ENCODE peak calls at places on chromosome 20, in eight cellular contexts. One of them, this sample, is unnamed.

GRCh38 chr20:18224968-18225568 is 63.3 kb upstream of the ZNF133 start:
- DNase-seq in lung: peak
- DNase-seq in fibroblast of lung: peak
- DNase-seq in esophagus squamous epithelium: no peak
- DNase-seq in fibroblast of pulmonary artery: peak
- DNase-seq in tibial nerve: peak
- DNase-seq in brain microvascular endothelial cell: peak
- DNase-seq in HFF-Myc: peak
- DNase-seq in this sample: peak

GRCh38 chr20:24658920-24659660 is 189.7 kb downstream of the SYNDIG1 start:
- DNase-seq in esophagus squamous epithelium: no peak
- DNase-seq in fibroblast of lung: no peak
- DNase-seq in fibroblast of pulmonary artery: no peak
- DNase-seq in lung: no peak
- DNase-seq in tibial nerve: no peak
- DNase-seq in HFF-Myc: no peak
- DNase-seq in brain microvascular endothelial cell: no peak
- DNase-seq in this sample: no peak

GRCh38 chr20:50625986-50626677 is 65.2 kb downstream of the RIPOR3 start:
- DNase-seq in tibial nerve: peak
- DNase-seq in fibroblast of pulmonary artery: peak
- DNase-seq in fibroblast of lung: peak
- DNase-seq in esophagus squamous epithelium: no peak
- DNase-seq in lung: no peak
- DNase-seq in HFF-Myc: no peak
- DNase-seq in brain microvascular endothelial cell: peak
- DNase-seq in this sample: peak

GRCh38 chr20:19757487-19757972 is 528 bp upstream of the RIN2 start:
- DNase-seq in brain microvascular endothelial cell: peak
- DNase-seq in fibroblast of lung: peak
- DNase-seq in esophagus squamous epithelium: no peak
- DNase-seq in fibroblast of pulmonary artery: peak
- DNase-seq in tibial nerve: peak
- DNase-seq in HFF-Myc: no peak
- DNase-seq in lung: peak
- DNase-seq in this sample: peak

GRCh38 chr20:35660122-35660937 is 4.4 kb downstream of the CPNE1 start:
- DNase-seq in tibial nerve: no peak
- DNase-seq in fibroblast of pulmonary artery: no peak
- DNase-seq in esophagus squamous epithelium: no peak
- DNase-seq in fibroblast of lung: no peak
- DNase-seq in HFF-Myc: no peak
- DNase-seq in lung: no peak
- DNase-seq in brain microvascular endothelial cell: no peak
- DNase-seq in this sample: no peak

GRCh38 chr20:58659841-58660240 is 8.8 kb downstream of the STX16 start:
- DNase-seq in fibroblast of lung: no peak
- DNase-seq in tibial nerve: no peak
- DNase-seq in lung: no peak
- DNase-seq in fibroblast of pulmonary artery: no peak
- DNase-seq in esophagus squamous epithelium: no peak
- DNase-seq in HFF-Myc: no peak
- DNase-seq in brain microvascular endothelial cell: no peak
- DNase-seq in this sample: no peak

GRCh38 chr20:1225263-1225728 is 548 bp upstream of the RAD21L1 start:
- DNase-seq in HFF-Myc: no peak
- DNase-seq in fibroblast of pulmonary artery: no peak
- DNase-seq in lung: no peak
- DNase-seq in tibial nerve: no peak
- DNase-seq in brain microvascular endothelial cell: no peak
- DNase-seq in fibroblast of lung: no peak
- DNase-seq in esophagus squamous epithelium: no peak
- DNase-seq in this sample: no peak

GRCh38 chr20:10924628-10925266 is 250.9 kb upstream of the JAG1 start:
- DNase-seq in tibial nerve: no peak
- DNase-seq in lung: no peak
- DNase-seq in esophagus squamous epithelium: no peak
- DNase-seq in fibroblast of pulmonary artery: peak
- DNase-seq in brain microvascular endothelial cell: peak
- DNase-seq in HFF-Myc: no peak
- DNase-seq in fibroblast of lung: peak
- DNase-seq in this sample: peak

GRCh38 chr20:59614714-59615113 is 10.4 kb downstream of the PHACTR3 start:
- DNase-seq in lung: no peak
- DNase-seq in esophagus squamous epithelium: no peak
- DNase-seq in tibial nerve: no peak
- DNase-seq in fibroblast of pulmonary artery: no peak
- DNase-seq in HFF-Myc: no peak
- DNase-seq in brain microvascular endothelial cell: no peak
- DNase-seq in fibroblast of lung: no peak
- DNase-seq in this sample: no peak

GRCh38 chr20:17562804-17563305 is 7.0 kb upstream of the DSTN start:
- DNase-seq in esophagus squamous epithelium: no peak
- DNase-seq in brain microvascular endothelial cell: peak
- DNase-seq in fibroblast of lung: peak
- DNase-seq in tibial nerve: no peak
- DNase-seq in HFF-Myc: no peak
- DNase-seq in lung: peak
- DNase-seq in fibroblast of pulmonary artery: peak
- DNase-seq in this sample: peak

GRCh38 chr20:12207875-12208274 is 290.2 kb downstream of the BTBD3 start:
- DNase-seq in lung: no peak
- DNase-seq in esophagus squamous epithelium: no peak
- DNase-seq in brain microvascular endothelial cell: peak
- DNase-seq in fibroblast of lung: peak
- DNase-seq in tibial nerve: no peak
- DNase-seq in HFF-Myc: peak
- DNase-seq in fibroblast of pulmonary artery: peak
- DNase-seq in this sample: peak

GRCh38 chr20:51687071-51687470 is 81.1 kb downstream of the ATP9A start:
- DNase-seq in HFF-Myc: no peak
- DNase-seq in fibroblast of pulmonary artery: peak
- DNase-seq in lung: no peak
- DNase-seq in tibial nerve: no peak
- DNase-seq in fibroblast of lung: peak
- DNase-seq in brain microvascular endothelial cell: peak
- DNase-seq in esophagus squamous epithelium: no peak
- DNase-seq in this sample: peak

GRCh38 chr20:35232575-35232974 is 6.1 kb downstream of the MMP24 start:
- DNase-seq in HFF-Myc: no peak
- DNase-seq in lung: no peak
- DNase-seq in esophagus squamous epithelium: no peak
- DNase-seq in brain microvascular endothelial cell: peak
- DNase-seq in tibial nerve: no peak
- DNase-seq in fibroblast of lung: peak
- DNase-seq in fibroblast of pulmonary artery: peak
- DNase-seq in this sample: peak

GRCh38 chr20:48064929-48065328 is 279.6 kb upstream of the SULF2 start:
- DNase-seq in lung: no peak
- DNase-seq in tibial nerve: no peak
- DNase-seq in brain microvascular endothelial cell: peak
- DNase-seq in fibroblast of pulmonary artery: peak
- DNase-seq in fibroblast of lung: peak
- DNase-seq in HFF-Myc: no peak
- DNase-seq in esophagus squamous epithelium: no peak
- DNase-seq in this sample: no peak

GRCh38 chr20:1299522-1299921 is 29.4 kb downstream of the SDCBP2 start:
- DNase-seq in fibroblast of lung: no peak
- DNase-seq in esophagus squamous epithelium: no peak
- DNase-seq in HFF-Myc: no peak
- DNase-seq in lung: no peak
- DNase-seq in brain microvascular endothelial cell: no peak
- DNase-seq in fibroblast of pulmonary artery: no peak
- DNase-seq in tibial nerve: no peak
- DNase-seq in this sample: peak

GRCh38 chr20:50141018-50141675 is 12.4 kb downstream of the PEDS1 start:
- DNase-seq in brain microvascular endothelial cell: no peak
- DNase-seq in tibial nerve: no peak
- DNase-seq in HFF-Myc: no peak
- DNase-seq in lung: no peak
- DNase-seq in fibroblast of lung: no peak
- DNase-seq in esophagus squamous epithelium: no peak
- DNase-seq in fibroblast of pulmonary artery: no peak
- DNase-seq in this sample: no peak

GRCh38 chr20:62924567-62925419 is 1.5 kb downstream of the DIDO1 start:
- DNase-seq in lung: no peak
- DNase-seq in fibroblast of pulmonary artery: peak
- DNase-seq in brain microvascular endothelial cell: peak
- DNase-seq in HFF-Myc: no peak
- DNase-seq in tibial nerve: no peak
- DNase-seq in fibroblast of lung: peak
- DNase-seq in esophagus squamous epithelium: no peak
- DNase-seq in this sample: peak

GRCh38 chr20:62921119-62921687 is 5.1 kb downstream of the DIDO1 start:
- DNase-seq in fibroblast of pulmonary artery: peak
- DNase-seq in lung: no peak
- DNase-seq in HFF-Myc: no peak
- DNase-seq in tibial nerve: no peak
- DNase-seq in fibroblast of lung: peak
- DNase-seq in brain microvascular endothelial cell: peak
- DNase-seq in esophagus squamous epithelium: no peak
- DNase-seq in this sample: peak

GRCh38 chr20:62923669-62924566 is 2.4 kb downstream of the DIDO1 start:
- DNase-seq in fibroblast of pulmonary artery: no peak
- DNase-seq in brain microvascular endothelial cell: no peak
- DNase-seq in tibial nerve: no peak
- DNase-seq in esophagus squamous epithelium: no peak
- DNase-seq in HFF-Myc: no peak
- DNase-seq in lung: no peak
- DNase-seq in fibroblast of lung: no peak
- DNase-seq in this sample: no peak

GRCh38 chr20:62920039-62920645 is 6.2 kb downstream of the DIDO1 start:
- DNase-seq in fibroblast of lung: no peak
- DNase-seq in tibial nerve: no peak
- DNase-seq in fibroblast of pulmonary artery: no peak
- DNase-seq in HFF-Myc: no peak
- DNase-seq in brain microvascular endothelial cell: no peak
- DNase-seq in esophagus squamous epithelium: no peak
- DNase-seq in lung: no peak
- DNase-seq in this sample: no peak

DNA sequence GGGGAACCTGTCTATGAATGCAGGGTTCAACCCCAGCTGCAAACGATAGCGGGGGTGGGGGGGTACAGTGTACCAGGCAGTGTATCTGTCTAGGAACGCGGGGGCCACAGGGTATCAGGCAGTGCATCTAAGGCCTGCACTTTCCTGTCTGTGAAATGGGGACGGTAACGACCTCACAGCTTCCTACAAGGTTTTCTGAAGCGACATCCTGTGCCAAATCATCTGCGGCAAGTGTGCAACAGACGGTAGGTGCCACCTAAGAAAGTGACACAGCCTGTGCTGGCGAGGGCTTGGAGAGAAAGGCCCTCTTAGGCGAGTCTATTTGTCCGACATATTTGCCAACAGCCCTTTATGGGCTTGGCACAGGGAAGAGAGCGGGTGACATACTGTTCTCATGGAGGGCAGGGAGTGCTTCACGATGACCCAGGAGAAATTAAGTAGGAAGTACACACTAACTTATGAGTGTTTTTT is 3.8 kb downstream of the DIDO1 start:
- DNase-seq in fibroblast of lung: no peak
- DNase-seq in fibroblast of pulmonary artery: no peak
- DNase-seq in tibial nerve: no peak
- DNase-seq in lung: no peak
- DNase-seq in esophagus squamous epithelium: no peak
- DNase-seq in HFF-Myc: no peak
- DNase-seq in brain microvascular endothelial cell: no peak
- DNase-seq in this sample: no peak
- H3K4me3 ChIP-seq in fibroblast of lung: no peak
- H3K4me3 ChIP-seq in fibroblast of pulmonary artery: no peak
- H3K4me3 ChIP-seq in tibial nerve: no peak
- H3K4me3 ChIP-seq in lung: no peak
- H3K4me3 ChIP-seq in esophagus squamous epithelium: no peak
- H3K4me3 ChIP-seq in HFF-Myc: no peak
- H3K4me3 ChIP-seq in brain microvascular endothelial cell: no peak
- H3K4me3 ChIP-seq in this sample: no peak

GRCh38 chr20:3681352-3681930 is 369 bp downstream of the ADAM33 start:
- DNase-seq in brain microvascular endothelial cell: no peak
- DNase-seq in fibroblast of lung: no peak
- DNase-seq in esophagus squamous epithelium: no peak
- DNase-seq in HFF-Myc: no peak
- DNase-seq in lung: no peak
- DNase-seq in tibial nerve: no peak
- DNase-seq in fibroblast of pulmonary artery: no peak
- DNase-seq in this sample: no peak
- H3K4me3 ChIP-seq in brain microvascular endothelial cell: peak
- H3K4me3 ChIP-seq in fibroblast of lung: peak
- H3K4me3 ChIP-seq in esophagus squamous epithelium: peak
- H3K4me3 ChIP-seq in HFF-Myc: peak
- H3K4me3 ChIP-seq in lung: peak
- H3K4me3 ChIP-seq in tibial nerve: peak
- H3K4me3 ChIP-seq in fibroblast of pulmonary artery: peak
- H3K4me3 ChIP-seq in this sample: peak

DNA sequence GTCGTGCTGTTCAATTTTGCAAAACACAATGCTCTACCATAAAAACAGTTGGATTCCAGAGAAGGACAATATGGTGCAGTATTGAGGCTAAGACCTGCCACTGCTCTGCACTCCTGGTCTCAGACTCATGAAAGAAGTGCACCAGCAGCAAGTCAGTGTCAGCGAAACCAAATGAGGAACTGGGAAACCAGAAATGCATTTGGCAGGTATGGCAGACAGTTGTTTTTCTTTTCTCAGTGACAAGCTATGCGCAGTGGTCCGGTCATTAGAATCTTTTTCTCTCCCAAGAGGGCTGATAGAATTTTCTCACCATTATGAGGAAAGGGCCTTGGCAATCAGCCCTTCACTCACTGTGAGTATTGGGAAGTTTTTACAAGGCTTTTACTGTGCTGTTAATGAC is 158.5 kb downstream of the DOK5 start:
- DNase-seq in fibroblast of lung: no peak
- DNase-seq in fibroblast of pulmonary artery: no peak
- DNase-seq in tibial nerve: no peak
- DNase-seq in brain microvascular endothelial cell: no peak
- DNase-seq in esophagus squamous epithelium: no peak
- DNase-seq in lung: no peak
- DNase-seq in HFF-Myc: no peak
- DNase-seq in this sample: no peak
- H3K4me3 ChIP-seq in fibroblast of lung: no peak
- H3K4me3 ChIP-seq in fibroblast of pulmonary artery: no peak
- H3K4me3 ChIP-seq in tibial nerve: no peak
- H3K4me3 ChIP-seq in brain microvascular endothelial cell: no peak
- H3K4me3 ChIP-seq in esophagus squamous epithelium: no peak
- H3K4me3 ChIP-seq in lung: no peak
- H3K4me3 ChIP-seq in HFF-Myc: no peak
- H3K4me3 ChIP-seq in this sample: no peak

DNA sequence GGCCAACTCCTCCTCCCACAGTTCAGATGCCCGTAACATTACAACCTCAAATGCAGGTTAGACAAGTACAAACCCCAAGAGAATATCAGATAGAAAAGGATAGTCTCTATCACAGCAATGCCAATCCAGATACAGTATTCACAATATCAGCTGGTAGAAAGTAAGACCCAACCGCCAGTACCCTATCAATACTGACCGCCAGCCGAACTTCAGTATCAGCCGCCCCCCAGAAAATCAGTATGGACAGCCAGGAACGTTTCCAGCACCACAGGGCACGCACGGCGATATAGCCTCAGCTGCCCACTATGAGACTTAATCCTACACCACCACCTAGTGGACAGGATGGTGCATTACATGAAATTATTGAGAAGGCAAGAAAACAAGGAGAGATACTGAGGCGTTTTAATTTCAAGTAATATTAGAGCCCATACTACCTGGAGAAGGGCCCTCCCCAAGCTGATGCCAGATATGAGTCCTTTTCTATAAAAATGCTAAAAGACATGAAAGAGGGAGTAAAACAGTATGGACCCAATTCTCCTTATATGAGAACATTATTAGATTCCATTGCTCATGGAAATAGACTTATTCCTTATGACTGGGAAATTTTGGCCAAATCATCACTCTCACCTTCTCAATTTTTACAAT is 17.6 kb upstream of the EIF2S2 start:
- DNase-seq in esophagus squamous epithelium: no peak
- DNase-seq in fibroblast of lung: peak
- DNase-seq in tibial nerve: peak
- DNase-seq in HFF-Myc: peak
- DNase-seq in lung: peak
- DNase-seq in fibroblast of pulmonary artery: peak
- DNase-seq in brain microvascular endothelial cell: peak
- DNase-seq in this sample: peak
- H3K4me3 ChIP-seq in esophagus squamous epithelium: no peak
- H3K4me3 ChIP-seq in fibroblast of lung: no peak
- H3K4me3 ChIP-seq in tibial nerve: no peak
- H3K4me3 ChIP-seq in HFF-Myc: no peak
- H3K4me3 ChIP-seq in lung: no peak
- H3K4me3 ChIP-seq in fibroblast of pulmonary artery: no peak
- H3K4me3 ChIP-seq in brain microvascular endothelial cell: no peak
- H3K4me3 ChIP-seq in this sample: peak